ENCODE peak calls at places on chromosomes 2 and 18, in five cellular contexts. B is GM13976, U is foreskin fibroblast, X is AG09319, H is right lobe of liver. C is an unnamed sample.

GRCh38 chr2:70643715-70644114 is 90.1 kb upstream of the TGFA start:
- DNase-seq in B (peak; percentile 33), H (no peak), U (no peak), X (no peak), C (no peak)

GRCh38 chr18:27428120-27428519 is 243.0 kb upstream of the CHST9 start:
- DNase-seq in X (no peak), U (no peak), B (no peak), H (no peak), C (no peak)

GRCh38 chr2:85830645-85831044 is 58.1 kb downstream of the ST3GAL5 start:
- DNase-seq in U (no peak), X (no peak), B (no peak), H (no peak), C (no peak)

GRCh38 chr18:3898866-3899613 is 449.1 kb downstream of the TGIF1 start:
- DNase-seq in X (no peak), U (no peak), B (no peak), H (no peak), C (no peak)

GRCh38 chr2:19762959-19763605 is 138.7 kb downstream of the TTC32 start:
- DNase-seq in X (no peak), H (no peak), B (no peak), U (no peak), C (no peak)

GRCh38 chr2:173184031-173185004 is 108.7 kb downstream of the MAP3K20 start:
- DNase-seq in B (no peak), H (no peak), X (peak; percentile 96), U (peak; percentile 97), C (no peak)

GRCh38 chr2:231696004-231696367 is 12.3 kb upstream of the PTMA start:
- DNase-seq in X (peak; percentile 79), B (no peak), U (peak; percentile 90), H (no peak), C (no peak)

GRCh38 chr2:234559609-234560008 is 62.7 kb upstream of the ARL4C start:
- DNase-seq in H (no peak), B (no peak), X (no peak), U (no peak), C (no peak)

GRCh38 chr2:69998761-69999160 is 37.3 kb upstream of the ASPRV1 start:
- DNase-seq in B (no peak), H (no peak), U (no peak), X (no peak), C (no peak)

GRCh38 chr18:23784811-23785245 is 95.6 kb downstream of the LAMA3 start:
- DNase-seq in U (peak; percentile 87), H (no peak), X (peak; percentile 14), B (no peak), C (no peak)

GRCh38 chr18:43543236-43543635 is 265.9 kb upstream of the SYT4 start:
- DNase-seq in B (no peak), H (no peak), X (no peak), U (no peak), C (no peak)

GRCh38 chr18:22223263-22223960 is 54.0 kb downstream of the GATA6 start:
- DNase-seq in X (peak; percentile 20), U (peak; percentile 34), B (no peak), H (no peak), C (no peak)

GRCh38 chr18:41121116-41121826 is 833.8 kb upstream of the PIK3C3 start:
- DNase-seq in U (peak; percentile 56), B (no peak), H (no peak), X (no peak), C (no peak)

GRCh38 chr2:196318517-196319377 is 147.4 kb upstream of the STK17B start:
- DNase-seq in B (no peak), H (no peak), U (no peak), X (no peak), C (no peak)

GRCh38 chr2:173854141-173854540 is 111.0 kb downstream of the SP3 start:
- DNase-seq in U (no peak), X (no peak), B (no peak), H (no peak), C (no peak)

GRCh38 chr2:100228967-100229366 is 86.6 kb upstream of the AFF3 start:
- DNase-seq in H (no peak), U (no peak), X (no peak), B (no peak), C (no peak)
- TF ChIP-seq CTCF in H (no peak), U (no peak), X (no peak), B (no peak), C (no peak)

DNA sequence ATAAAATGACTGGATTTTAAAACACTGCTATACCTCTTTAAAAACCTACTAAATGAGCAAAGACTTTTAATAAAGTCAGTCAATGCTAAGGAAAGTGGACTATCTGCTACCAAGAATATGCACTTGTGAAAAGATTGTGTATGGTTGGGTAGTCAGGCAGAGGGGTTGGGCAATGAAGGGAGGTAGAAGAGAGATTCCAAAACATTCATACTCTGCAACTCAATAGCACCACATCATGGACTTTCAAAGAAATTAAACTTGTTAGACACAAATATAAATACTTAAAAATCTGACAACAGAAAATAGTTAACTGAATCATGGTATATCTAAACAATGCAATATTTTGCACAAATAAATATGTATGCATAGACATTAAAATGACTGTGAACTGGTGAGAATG is 139.9 kb upstream of the MAPRE2 start:
- DNase-seq in B (no peak), X (no peak), H (no peak), U (peak; percentile 12), C (no peak)
- TF ChIP-seq CTCF in B (no peak), X (no peak), H (no peak), U (no peak), C (no peak)

GRCh38 chr2:159034728-159035127 is 66.3 kb downstream of the TANC1 start:
- DNase-seq in U (no peak), X (no peak), B (no peak), H (no peak), C (no peak)

GRCh38 chr2:159032580-159032979 is 64.1 kb downstream of the TANC1 start:
- DNase-seq in B (no peak), U (no peak), X (no peak), H (no peak), C (no peak)

GRCh38 chr2:159032156-159032555 is 63.7 kb downstream of the TANC1 start:
- DNase-seq in B (no peak), U (no peak), X (no peak), H (no peak), C (no peak)

GRCh38 chr2:159030674-159031380 is 62.4 kb downstream of the TANC1 start:
- DNase-seq in X (peak; percentile 57), U (peak; percentile 83), H (no peak), B (no peak), C (no peak)

DNA sequence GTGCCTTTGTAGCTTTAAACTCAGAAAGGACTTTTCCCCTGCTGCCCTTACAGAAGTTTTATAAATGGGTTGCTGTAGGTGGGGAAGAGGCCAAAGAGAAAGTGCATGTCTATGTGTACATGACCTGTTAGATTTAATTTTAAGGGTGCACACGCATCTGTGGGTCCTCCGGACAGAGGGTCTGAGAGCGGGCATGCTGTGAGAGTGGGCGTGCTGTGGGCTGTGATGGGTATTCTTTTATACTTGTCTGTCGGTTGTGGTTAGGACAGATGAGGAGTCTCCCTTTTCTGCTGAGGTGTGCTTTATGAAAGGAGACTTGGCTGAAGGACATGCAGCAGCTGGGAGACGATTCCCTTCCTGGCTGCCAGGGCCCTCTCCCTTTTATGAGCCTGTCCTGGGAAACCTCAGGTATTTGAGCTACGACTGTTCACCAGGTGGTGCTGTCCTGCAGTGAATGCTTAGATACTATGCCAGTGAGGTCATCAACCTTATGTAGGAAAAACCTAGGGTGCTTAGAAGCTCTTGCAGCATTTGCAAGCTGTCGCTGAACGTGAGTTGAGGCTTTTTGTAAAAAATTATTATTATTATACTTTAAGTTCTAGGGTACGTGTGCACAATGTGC is 67.5 kb downstream of the TANC1 start:
- DNase-seq in H (no peak), X (no peak), U (no peak), B (no peak), C (no peak)
- TF ChIP-seq CTCF in H (peak; percentile 33), X (no peak), U (peak; percentile 6), B (no peak), C (peak; percentile 24)

GRCh38 chr2:216665717-216666116 is 29.6 kb downstream of the IGFBP5 start:
- DNase-seq in H (peak; percentile 89), X (no peak), U (no peak), B (no peak), C (no peak)
- TF ChIP-seq CTCF in H (no peak), X (no peak), U (no peak), B (no peak), C (no peak)

GRCh38 chr2:167187910-167188595 is 299.8 kb downstream of the XIRP2 start:
- DNase-seq in X (no peak), B (no peak), U (no peak), H (no peak), C (no peak)

GRCh38 chr2:167186465-167186864 is 298.2 kb downstream of the XIRP2 start:
- DNase-seq in U (no peak), X (no peak), H (no peak), B (no peak), C (no peak)

GRCh38 chr2:167188596-167188967 is 300.3 kb downstream of the XIRP2 start:
- DNase-seq in H (no peak), X (no peak), B (no peak), U (no peak), C (no peak)

GRCh38 chr2:167190053-167190452 is 301.8 kb downstream of the XIRP2 start:
- DNase-seq in H (no peak), U (peak; percentile 74), B (no peak), X (peak; percentile 64), C (no peak)

GRCh38 chr2:167187049-167187727 is 298.9 kb downstream of the XIRP2 start:
- DNase-seq in X (no peak), U (no peak), H (no peak), B (no peak), C (no peak)
- TF ChIP-seq CTCF in X (no peak), U (no peak), H (no peak), B (no peak), C (no peak)

DNA sequence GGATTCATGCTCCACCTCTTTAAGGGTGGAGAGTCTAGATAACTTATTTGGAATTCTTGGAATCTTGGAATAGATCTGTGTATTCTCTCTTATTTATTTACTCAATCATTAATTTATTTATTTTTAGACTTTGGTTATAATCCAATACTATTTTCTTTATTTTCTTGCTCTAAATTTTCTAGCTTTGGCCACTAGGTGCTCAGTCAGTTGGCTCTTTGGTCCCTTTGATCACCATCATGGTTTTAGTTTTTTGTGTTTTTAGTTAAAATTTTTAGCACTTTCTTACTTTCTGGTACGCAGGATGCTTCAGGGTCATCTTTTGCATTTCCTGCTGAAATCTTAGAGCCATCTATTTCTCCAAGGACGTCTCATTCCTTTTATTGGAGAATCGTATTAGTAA is 5.2 kb upstream of the PLEK start:
- DNase-seq in X (no peak), U (no peak), B (no peak), H (no peak), C (no peak)
- TF ChIP-seq CTCF in X (no peak), U (no peak), B (no peak), H (no peak), C (no peak)

GRCh38 chr18:36578871-36579270 is 249.9 kb downstream of the TPGS2 start:
- DNase-seq in B (no peak), H (no peak), U (peak; percentile 43), X (peak; percentile 62), C (no peak)

GRCh38 chr18:36580266-36580665 is 248.5 kb downstream of the TPGS2 start:
- DNase-seq in X (peak; percentile 32), B (no peak), H (no peak), U (no peak), C (no peak)

GRCh38 chr18:36583155-36583745 is 245.6 kb downstream of the TPGS2 start:
- DNase-seq in U (no peak), B (peak; percentile 40), X (no peak), H (no peak), C (peak; percentile 24)

GRCh38 chr18:36579311-36579710 is 249.5 kb downstream of the TPGS2 start:
- DNase-seq in X (no peak), U (no peak), B (no peak), H (no peak), C (no peak)

GRCh38 chr18:36580874-36581750 is 247.7 kb downstream of the TPGS2 start:
- DNase-seq in U (peak; percentile 75), H (no peak), X (peak; percentile 75), B (no peak), C (no peak)
- TF ChIP-seq CTCF in U (no peak), H (no peak), X (no peak), B (no peak), C (no peak)